ENCODE peak calls at places on chromosomes 5 and 9, in eight cellular contexts. B is fibroblast of the aortic adventitia; W is uterus; Q is SK-N-MC; Z is tibial artery; M is fibroblast of mammary gland; K is effector memory CD4-positive, alpha-beta T cell; P is heart right ventricle. A is an unnamed sample.

GRCh38 chr5:154756871-154757646 is 1.9 kb downstream of the LARP1 start:
- DNase-seq in Q (no peak), M (no peak), B (peak; percentile 35), W (peak; percentile 65), Z (peak; percentile 88), K (peak; percentile 34), P (peak; percentile 67), A (peak; percentile 36)

GRCh38 chr5:175862131-175863012 is 9.0 kb upstream of the CPLX2 start:
- DNase-seq in P (no peak), K (no peak), Q (no peak), Z (no peak), W (no peak), M (no peak), B (no peak), A (no peak)

GRCh38 chr9:97737429-97737828 is 40.3 kb upstream of the XPA start:
- DNase-seq in W (no peak), Q (no peak), K (no peak), P (no peak), Z (no peak), B (no peak), M (peak; percentile 26), A (no peak)

GRCh38 chr9:37966443-37967271 is 62.7 kb upstream of the SLC25A51 start:
- DNase-seq in K (no peak), M (peak; percentile 32), P (no peak), W (no peak), B (no peak), Z (no peak), Q (no peak), A (no peak)

GRCh38 chr9:111161015-111161415 is 122.7 kb upstream of the LPAR1 start:
- DNase-seq in P (no peak), M (peak; percentile 97), Z (no peak), Q (no peak), B (peak; percentile 81), W (no peak), K (no peak), A (no peak)

GRCh38 chr5:180126716-180127681 is 55.4 kb upstream of the RNF130 start:
- DNase-seq in W (no peak), B (peak; percentile 5), M (peak; percentile 4), Q (no peak), K (no peak), P (peak; percentile 42), Z (peak; percentile 62), A (no peak)

GRCh38 chr9:21709464-21710058 is 92.9 kb upstream of the MTAP start:
- DNase-seq in M (peak; percentile 75), K (no peak), P (no peak), W (no peak), B (peak; percentile 78), Z (no peak), Q (no peak), A (peak; percentile 16)

GRCh38 chr9:137227853-137228514 is 682 bp downstream of the RNF224 start:
- DNase-seq in W (no peak), K (no peak), Q (no peak), B (no peak), Z (no peak), M (no peak), P (no peak), A (no peak)

GRCh38 chr5:150001660-150002493 is 1.3 kb downstream of the HMGXB3 start:
- DNase-seq in Z (no peak), W (no peak), P (no peak), M (peak; percentile 81), K (peak; percentile 44), B (peak; percentile 83), Q (no peak), A (peak; percentile 91)

GRCh38 chr9:1768561-1768960 is 246.6 kb upstream of the SMARCA2 start:
- DNase-seq in B (no peak), M (no peak), Q (peak; percentile 84), W (no peak), K (no peak), P (no peak), Z (no peak), A (no peak)

GRCh38 chr5:84715087-84715486 is 330.4 kb upstream of the EDIL3 start:
- DNase-seq in W (no peak), K (no peak), M (peak; percentile 21), Q (no peak), B (peak; percentile 16), Z (no peak), P (no peak), A (no peak)

GRCh38 chr5:91514408-91514807 is 131.3 kb upstream of the ARRDC3 start:
- DNase-seq in B (no peak), Z (no peak), W (no peak), Q (no peak), K (no peak), P (no peak), M (no peak), A (no peak)

GRCh38 chr5:179680014-179680779 is 637 bp downstream of the CBY3 start:
- DNase-seq in K (no peak), M (no peak), Q (no peak), Z (no peak), W (no peak), P (no peak), B (no peak), A (peak; percentile 71)

GRCh38 chr5:143594913-143595818 is 191.7 kb upstream of the NR3C1 start:
- DNase-seq in Z (no peak), B (no peak), P (no peak), K (no peak), M (peak; percentile 67), W (no peak), Q (no peak), A (no peak)

GRCh38 chr5:158819095-158819494 is 280.6 kb downstream of the EBF1 start:
- DNase-seq in M (no peak), Q (peak; percentile 14), K (no peak), P (no peak), B (no peak), Z (no peak), W (no peak), A (no peak)

GRCh38 chr9:127898433-127899199 is 787 bp downstream of the ST6GALNAC6 start:
- DNase-seq in K (no peak), W (peak; percentile 71), Z (peak; percentile 82), P (peak; percentile 52), B (peak; percentile 94), M (peak; percentile 95), Q (no peak), A (no peak)

GRCh38 chr9:35771524-35771923 is 17.4 kb upstream of the MSMP start:
- DNase-seq in Z (no peak), B (peak; percentile 48), K (no peak), P (no peak), W (no peak), Q (no peak), M (no peak), A (no peak)

GRCh38 chr9:136965771-136966484 is 11.4 kb upstream of the PTGDS start:
- DNase-seq in M (no peak), K (peak; percentile 33), W (no peak), Z (no peak), B (no peak), Q (no peak), P (peak; percentile 15), A (no peak)

GRCh38 chr9:77707696-77708095 is 59.6 kb upstream of the GNA14 start:
- DNase-seq in M (peak; percentile 99), Z (peak; percentile 90), P (no peak), W (peak; percentile 81), Q (no peak), K (no peak), B (peak; percentile 99), A (no peak)

GRCh38 chr5:177428574-177429217 is 2.2 kb downstream of the GRK6 start:
- DNase-seq in K (no peak), W (no peak), M (no peak), P (no peak), Q (no peak), B (no peak), Z (no peak), A (peak; percentile 53)

GRCh38 chr5:175202461-175203065 is 241.4 kb downstream of the DRD1 start:
- DNase-seq in K (no peak), Q (no peak), W (no peak), Z (no peak), P (no peak), M (peak; percentile 35), B (peak; percentile 38), A (no peak)

GRCh38 chr5:36237756-36238155 is 4.0 kb downstream of the NADK2 start:
- DNase-seq in P (no peak), B (no peak), M (no peak), Q (no peak), Z (no peak), W (no peak), K (no peak), A (no peak)

GRCh38 chr5:1336106-1336561 is 8.8 kb downstream of the CLPTM1L start:
- DNase-seq in P (no peak), M (no peak), Q (no peak), Z (no peak), B (no peak), K (no peak), W (no peak), A (no peak)

GRCh38 chr9:105858284-105858683 is 163.9 kb downstream of the TMEM38B start:
- DNase-seq in Q (no peak), W (no peak), M (no peak), B (no peak), K (no peak), P (no peak), Z (no peak), A (peak; percentile 47)

GRCh38 chr5:134118212-134118611 is 3.7 kb downstream of the TCF7 start:
- DNase-seq in Z (no peak), K (no peak), P (no peak), Q (no peak), M (no peak), W (no peak), B (no peak), A (no peak)
- H3K4me3 ChIP-seq in Z (no peak overlapping the region), K (peak overlapping the region; percentile 80), P (no peak overlapping the region), Q (no peak overlapping the region), M (no peak overlapping the region), W (no peak overlapping the region), B (no peak overlapping the region), A (no peak overlapping the region)

GRCh38 chr9:95857896-95858295 is 17.6 kb upstream of the ERCC6L2 start:
- DNase-seq in K (no peak), B (no peak), M (no peak), Q (no peak), Z (no peak), W (no peak), P (no peak), A (no peak)
- H3K4me3 ChIP-seq in K (no peak overlapping the region), B (no peak overlapping the region), M (no peak overlapping the region), Q (no peak overlapping the region), Z (no peak overlapping the region), W (no peak overlapping the region), P (no peak overlapping the region), A (no peak overlapping the region)

DNA sequence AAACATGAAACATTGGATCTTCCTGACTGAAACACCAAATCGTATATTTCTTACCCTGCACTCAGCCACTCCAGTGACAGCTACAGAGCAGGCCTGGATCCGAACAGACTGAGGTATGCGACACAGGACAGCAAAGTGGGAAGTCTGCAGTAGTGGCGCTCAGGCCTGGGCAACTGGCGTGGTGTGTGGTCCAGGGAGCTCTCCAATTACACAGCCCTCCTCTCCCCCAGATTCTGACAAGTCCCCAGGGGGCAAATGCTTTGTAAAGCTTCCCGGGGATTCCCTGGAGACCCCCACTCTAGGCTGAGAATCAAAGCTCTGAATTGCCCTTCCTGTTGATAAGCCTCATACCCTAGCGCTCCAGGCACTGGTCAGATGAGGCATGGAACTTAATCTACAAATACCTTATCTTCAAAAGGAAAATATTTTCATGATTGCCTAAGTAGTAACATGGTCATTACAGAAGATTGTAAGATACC is 104.8 kb upstream of the ERCC6L2 start:
- DNase-seq in W (no peak), Q (no peak), P (no peak), B (no peak), M (no peak), K (no peak), Z (no peak), A (no peak)
- H3K4me3 ChIP-seq in W (no peak overlapping the region), Q (no peak overlapping the region), P (no peak overlapping the region), B (no peak overlapping the region), M (no peak overlapping the region), K (no peak overlapping the region), Z (no peak overlapping the region), A (no peak overlapping the region)

GRCh38 chr9:130172161-130172857 is at the start of gene NCS1:
- DNase-seq in P (peak; percentile 77), K (no peak), W (peak; percentile 81), Z (peak; percentile 91), B (peak; percentile 53), M (peak; percentile 44), Q (no peak), A (peak; percentile 28)
- H3K4me3 ChIP-seq in P (peak within 1 kb of the TSS; percentile 52), K (peak within 1 kb of the TSS; percentile 25), W (peak within 1 kb of the TSS; percentile 44), Z (peak within 1 kb of the TSS; percentile 65), B (peak within 1 kb of the TSS; percentile 82), M (peak within 1 kb of the TSS; percentile 59), Q (peak within 1 kb of the TSS; percentile 88), A (peak within 1 kb of the TSS; percentile 17)